ENCODE peak calls at places on chromosomes 2 and 18, in nine cellular contexts. A is IMR-90, G is PC-3, I is right atrium auricular region, H is AG04450, S is skeletal muscle cell, N is adrenal gland, B is spleen, U is psoas muscle. Y is an unnamed sample.

GRCh38 chr2:163207706-163208370 is 369.3 kb upstream of the KCNH7 start:
- DNase-seq in A (no peak), G (peak; percentile 22), I (no peak), H (no peak), S (no peak), N (no peak), B (no peak), U (no peak), Y (no peak)

GRCh38 chr2:8999047-8999446 is 4.4 kb downstream of the MBOAT2 start:
- DNase-seq in A (no peak), G (no peak), I (no peak), H (no peak), S (no peak), N (no peak), B (no peak), U (no peak), Y (no peak)

GRCh38 chr2:29238497-29238896 is 123.3 kb downstream of the CLIP4 start:
- DNase-seq in A (peak; percentile 17), G (peak; percentile 71), I (no peak), H (no peak), S (no peak), N (no peak), B (peak; percentile 45), U (no peak), Y (peak; percentile 33)

GRCh38 chr2:112938904-112939303 is 27.9 kb downstream of the IL37 start:
- DNase-seq in A (peak; percentile 13), G (peak; percentile 89), I (no peak), H (no peak), S (no peak), N (no peak), B (no peak), U (no peak), Y (peak; percentile 24)

GRCh38 chr2:148876589-148877402 is 1.8 kb downstream of the KIF5C start:
- DNase-seq in A (no peak), G (peak; percentile 39), I (no peak), H (no peak), S (no peak), N (peak; percentile 47), B (peak; percentile 82), U (no peak), Y (no peak)

GRCh38 chr2:187567126-187567525 is 12.9 kb upstream of the TFPI start:
- DNase-seq in A (peak; percentile 79), G (no peak), I (no peak), H (peak; percentile 33), S (no peak), N (no peak), B (no peak), U (no peak), Y (peak; percentile 91)

GRCh38 chr18:76490040-76490439 is 5.0 kb downstream of the ZNF516 start:
- DNase-seq in A (no peak), G (no peak), I (no peak), H (no peak), S (no peak), N (no peak), B (no peak), U (no peak), Y (no peak)

GRCh38 chr2:69013123-69013836 is at the start of gene ANTXR1:
- DNase-seq in A (peak; percentile 78), G (peak; percentile 80), I (no peak), H (peak; percentile 45), S (peak; percentile 47), N (peak; percentile 74), B (peak; percentile 72), U (peak; percentile 47), Y (peak; percentile 83)

GRCh38 chr2:25330937-25331336 is 10.8 kb downstream of the DNMT3A start:
- DNase-seq in A (no peak), G (no peak), I (no peak), H (no peak), S (no peak), N (no peak), B (peak; percentile 17), U (no peak), Y (no peak)

GRCh38 chr2:96977631-96978195 is 8.7 kb downstream of the FAM178B start:
- DNase-seq in A (peak; percentile 79), G (peak; percentile 16), I (no peak), H (no peak), S (no peak), N (no peak), B (no peak), U (no peak), Y (peak; percentile 66)

GRCh38 chr2:190849774-190850173 is 30.8 kb upstream of the GLS start:
- DNase-seq in A (peak; percentile 88), G (peak; percentile 90), I (no peak), H (no peak), S (no peak), N (peak; percentile 75), B (no peak), U (peak; percentile 43), Y (peak; percentile 74)

GRCh38 chr2:26846881-26847662 is 860 bp upstream of the DPYSL5 start:
- DNase-seq in A (no peak), G (no peak), I (no peak), H (no peak), S (no peak), N (no peak), B (no peak), U (no peak), Y (peak; percentile 3)
- H3K4me3 ChIP-seq in A (no peak overlapping the region), G (no peak overlapping the region), I (peak overlapping the region; percentile 46), H (no peak overlapping the region), S (peak overlapping the region; percentile 35), N (no peak overlapping the region), B (peak overlapping the region; percentile 70), U (peak overlapping the region; percentile 59), Y (no peak overlapping the region)

GRCh38 chr18:22166070-22166972 is 3.1 kb upstream of the GATA6 start:
- DNase-seq in A (no peak), G (no peak), I (peak; percentile 80), H (no peak), S (no peak), N (peak; percentile 89), B (peak; percentile 78), U (peak; percentile 26), Y (peak; percentile 73)
- H3K4me3 ChIP-seq in A (no peak overlapping the region), G (no peak overlapping the region), I (peak overlapping the region; percentile 95), H (no peak overlapping the region), S (no peak overlapping the region), N (no peak overlapping the region), B (peak overlapping the region; percentile 86), U (no peak overlapping the region), Y (peak overlapping the region; percentile 89)

GRCh38 chr2:73156539-73157124 is 43.9 kb upstream of the RAB11FIP5 start:
- DNase-seq in A (peak; percentile 62), G (peak; percentile 44), I (peak; percentile 67), H (no peak), S (no peak), N (peak; percentile 76), B (no peak), U (peak; percentile 67), Y (peak; percentile 78)
- H3K4me3 ChIP-seq in A (no peak overlapping the region), G (no peak overlapping the region), I (no peak overlapping the region), H (peak overlapping the region; percentile 44), S (peak overlapping the region; percentile 29), N (no peak overlapping the region), B (peak overlapping the region; percentile 15), U (no peak overlapping the region), Y (peak overlapping the region; percentile 19)

GRCh38 chr2:2664989-2665833 is 334.1 kb upstream of the MYT1L start:
- DNase-seq in A (peak; percentile 86), G (peak; percentile 82), I (no peak), H (peak; percentile 77), S (peak; percentile 50), N (peak; percentile 92), B (peak; percentile 65), U (peak; percentile 69), Y (peak; percentile 13)
- H3K4me3 ChIP-seq in A (no peak overlapping the region), G (no peak overlapping the region), I (no peak overlapping the region), H (no peak overlapping the region), S (no peak overlapping the region), N (no peak overlapping the region), B (no peak overlapping the region), U (no peak overlapping the region), Y (no peak overlapping the region)

GRCh38 chr18:39721712-39722111 is 2156.1 kb upstream of the CELF4 start:
- DNase-seq in A (peak; percentile 58), G (no peak), I (no peak), H (no peak), S (no peak), N (no peak), B (no peak), U (no peak), Y (no peak)

DNA sequence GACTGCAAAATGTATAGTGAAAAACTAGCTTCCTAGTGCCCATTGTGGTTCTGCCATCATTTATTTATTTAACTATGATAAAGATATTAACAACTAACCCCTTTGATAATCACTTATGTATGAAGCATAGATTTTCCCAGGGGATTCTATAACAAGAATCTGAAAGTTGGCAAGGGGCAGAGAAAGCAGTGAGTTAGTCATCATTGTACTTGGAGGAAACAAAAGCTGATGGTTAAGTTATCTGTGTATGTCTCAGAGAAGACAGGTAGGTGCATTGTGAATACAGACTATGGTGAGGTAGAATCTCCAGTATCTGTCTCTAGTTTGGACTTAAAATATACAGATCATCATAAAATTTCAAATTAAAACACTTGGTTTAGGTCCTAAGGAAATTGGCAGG is 2159.1 kb upstream of the CELF4 start:
- DNase-seq in A (peak; percentile 33), G (no peak), I (no peak), H (no peak), S (peak; percentile 46), N (no peak), B (no peak), U (no peak), Y (peak; percentile 33)
- H3K4me3 ChIP-seq in A (no peak overlapping the region), G (no peak overlapping the region), I (no peak overlapping the region), H (no peak overlapping the region), S (no peak overlapping the region), N (no peak overlapping the region), B (no peak overlapping the region), U (no peak overlapping the region), Y (no peak overlapping the region)

Y was measured in cardiac fibroblast.